ENCODE peak calls at places on chromosome 12, in nine cellular contexts. O is pancreas, P is epithelial cell of esophagus, A is prostate gland, J is esophagus squamous epithelium, D is tibial artery, N is body of pancreas, H is brain microvascular endothelial cell, Z is cardiac muscle cell. U is an unnamed sample.

GRCh38 chr12:32290411-32290810 is 108.9 kb upstream of the FGD4 start:
- DNase-seq in N (no peak), P (peak; percentile 72), D (no peak), Z (no peak), J (no peak), H (peak; percentile 31), O (no peak), A (no peak), U (peak; percentile 24)

GRCh38 chr12:80068173-80068572 is 31.2 kb upstream of the OTOGL start:
- DNase-seq in Z (no peak), D (no peak), A (no peak), P (no peak), H (no peak), J (no peak), N (no peak), O (no peak), U (no peak)

GRCh38 chr12:121610239-121611149 is 15.8 kb upstream of the ORAI1 start:
- DNase-seq in N (no peak), Z (no peak), P (no peak), H (no peak), A (no peak), D (no peak), O (no peak), J (no peak), U (no peak)

GRCh38 chr12:48788852-48789775 is at the start of gene ADCY6:
- DNase-seq in H (peak; percentile 57), N (peak; percentile 89), Z (peak; percentile 88), A (peak; percentile 74), O (peak; percentile 89), J (no peak), P (peak; percentile 72), D (peak; percentile 75), U (peak; percentile 79)

GRCh38 chr12:107684990-107685359 is 624 bp upstream of the PWP1 start:
- DNase-seq in Z (no peak), H (peak; percentile 23), O (no peak), D (no peak), N (peak; percentile 36), A (no peak), J (no peak), P (peak; percentile 30), U (peak; percentile 42)

GRCh38 chr12:43072431-43072830 is 479.6 kb downstream of the ADAMTS20 start:
- DNase-seq in Z (no peak), P (no peak), O (no peak), N (no peak), A (no peak), J (no peak), D (no peak), H (no peak), U (no peak)

GRCh38 chr12:96403870-96404269 is 3.6 kb upstream of the CDK17 start:
- DNase-seq in Z (no peak), D (no peak), A (no peak), H (no peak), J (no peak), O (no peak), N (no peak), P (no peak), U (no peak)

GRCh38 chr12:89157413-89157812 is 194.9 kb downstream of the DUSP6 start:
- DNase-seq in H (no peak), O (no peak), J (no peak), A (no peak), D (no peak), N (no peak), P (no peak), Z (no peak), U (no peak)

GRCh38 chr12:122944588-122944987 is 21.7 kb downstream of the ABCB9 start:
- DNase-seq in P (peak; percentile 33), H (no peak), N (peak; percentile 80), O (peak; percentile 47), J (no peak), Z (no peak), A (peak; percentile 67), D (no peak), U (peak; percentile 58)

GRCh38 chr12:130990034-130990433 is 36.3 kb downstream of the ADGRD1 start:
- DNase-seq in O (no peak), A (no peak), Z (no peak), J (no peak), D (no peak), H (no peak), N (no peak), P (no peak), U (no peak)

GRCh38 chr12:65308001-65308400 is 29.5 kb downstream of the MSRB3 start:
- DNase-seq in N (no peak), D (no peak), J (no peak), A (no peak), O (no peak), P (peak; percentile 5), Z (no peak), H (no peak), U (no peak)

GRCh38 chr12:1606021-1606622 is 11.7 kb upstream of the FBXL14 start:
- DNase-seq in Z (peak; percentile 81), O (peak; percentile 89), J (no peak), D (peak; percentile 92), A (peak; percentile 95), N (peak; percentile 91), H (peak; percentile 79), P (peak; percentile 96), U (peak; percentile 82)

GRCh38 chr12:89203144-89203543 is 149.2 kb downstream of the DUSP6 start:
- DNase-seq in N (no peak), Z (no peak), J (no peak), D (no peak), P (no peak), O (no peak), A (no peak), H (no peak), U (no peak)

DNA sequence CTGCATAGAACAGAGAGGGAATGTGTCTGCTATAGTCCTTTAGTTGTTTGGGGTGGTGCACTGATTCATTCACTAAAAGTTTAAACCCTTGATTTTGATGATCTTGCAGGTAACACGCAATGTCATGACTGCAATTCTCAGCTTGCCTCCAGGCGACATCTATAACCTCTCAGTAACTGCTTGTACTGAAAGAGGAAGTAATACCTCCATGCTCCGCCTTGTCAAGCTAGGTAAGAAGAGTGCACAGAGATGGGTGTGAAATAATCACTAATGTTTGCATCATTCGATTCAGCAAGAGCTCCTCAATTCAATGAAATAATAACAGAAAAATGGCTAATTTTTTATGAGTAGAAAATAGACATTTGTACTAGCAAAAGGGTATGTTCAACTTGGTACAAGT is 203.7 kb downstream of the PTPRO start:
- DNase-seq in N (no peak), J (no peak), P (peak; percentile 85), A (no peak), Z (no peak), O (no peak), D (no peak), H (no peak), U (no peak)
- TF ChIP-seq CTCF in N (no peak), J (no peak), P (peak; percentile 41), A (no peak), Z (no peak), O (no peak), D (no peak), H (no peak), U (no peak)

DNA sequence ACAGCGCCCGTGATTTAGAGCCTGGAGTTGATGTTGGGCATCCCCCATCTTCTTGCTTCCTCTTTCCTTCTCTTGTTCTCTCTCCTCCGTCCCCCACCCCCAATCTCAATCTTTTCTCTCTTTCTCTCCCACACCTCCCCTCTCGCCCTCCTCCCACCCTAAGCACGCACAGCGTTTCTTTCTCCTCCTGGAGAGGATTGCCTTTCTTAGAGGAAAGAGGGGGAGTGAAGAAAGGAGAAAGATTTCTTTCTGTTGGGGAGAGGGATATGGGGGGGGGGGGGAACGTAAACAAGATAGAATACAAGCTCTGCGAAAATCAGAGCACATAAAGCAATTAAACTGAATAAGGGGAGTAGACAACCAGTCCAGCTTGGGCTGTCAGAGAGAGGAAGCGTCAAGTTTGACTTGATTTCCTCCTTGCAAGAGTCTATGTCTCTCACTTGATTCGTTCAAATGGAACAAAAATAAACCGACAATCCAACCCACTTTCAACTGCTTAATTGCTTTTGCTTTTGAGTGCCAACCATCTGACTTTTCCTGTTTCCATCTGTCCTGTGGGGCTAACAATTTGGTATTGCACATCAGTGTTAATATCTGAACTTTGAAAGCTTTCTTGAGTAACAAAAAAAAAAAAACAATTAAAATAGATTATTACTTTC is 852 bp downstream of the SYT1 start:
- DNase-seq in N (no peak), P (no peak), O (no peak), Z (no peak), J (no peak), A (no peak), D (no peak), H (no peak), U (no peak)
- H3K4me3 ChIP-seq in N (no peak overlapping the region), P (peak overlapping the region; percentile 70), O (no peak overlapping the region), Z (no peak overlapping the region), J (no peak overlapping the region), A (peak overlapping the region; percentile 33), D (no peak overlapping the region), H (peak overlapping the region; percentile 85), U (peak overlapping the region; percentile 84)

DNA sequence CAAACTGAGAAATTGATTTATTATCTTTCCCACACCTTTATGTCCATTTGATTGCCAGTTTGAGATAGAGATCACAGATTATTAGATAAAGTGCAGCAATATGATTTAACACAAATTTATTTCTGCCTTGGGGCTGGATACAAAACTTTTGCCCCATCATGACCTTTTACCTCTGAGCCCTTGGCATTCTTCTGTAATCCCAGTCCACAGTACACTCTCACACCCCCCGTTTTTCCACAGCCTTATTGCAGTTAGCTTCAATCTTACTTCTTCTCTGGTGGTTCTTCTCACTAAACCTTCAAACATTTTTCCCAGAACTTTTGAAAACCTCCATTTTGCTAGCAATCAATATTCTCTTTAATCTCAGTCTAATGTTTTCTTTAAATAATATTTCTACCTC is 186.9 kb upstream of the PDE3A start:
- DNase-seq in H (no peak), D (no peak), Z (no peak), A (no peak), P (no peak), N (no peak), J (no peak), O (no peak), U (no peak)
- TF ChIP-seq CTCF in H (no peak), D (no peak), Z (no peak), A (no peak), P (no peak), N (no peak), J (no peak), O (no peak), U (no peak)

GRCh38 chr12:11701398-11701797 is 51.9 kb downstream of the ETV6 start:
- DNase-seq in Z (no peak), N (no peak), O (no peak), J (no peak), D (no peak), P (no peak), A (no peak), H (no peak), U (no peak)

GRCh38 chr12:11697670-11698387 is 48.4 kb downstream of the ETV6 start:
- DNase-seq in N (no peak), P (peak; percentile 77), Z (no peak), D (peak; percentile 44), J (no peak), O (no peak), H (peak; percentile 65), A (no peak), U (peak; percentile 50)

GRCh38 chr12:11695321-11695720 is 45.8 kb downstream of the ETV6 start:
- DNase-seq in N (peak; percentile 84), O (peak; percentile 60), A (no peak), H (no peak), D (peak; percentile 67), P (peak; percentile 66), J (no peak), Z (no peak), U (peak; percentile 54)

GRCh38 chr12:11696084-11696483 is 46.6 kb downstream of the ETV6 start:
- DNase-seq in A (no peak), H (no peak), J (no peak), P (no peak), O (no peak), N (peak; percentile 59), Z (no peak), D (no peak), U (no peak)

GRCh38 chr12:11698729-11699128 is 49.3 kb downstream of the ETV6 start:
- DNase-seq in Z (no peak), N (no peak), A (no peak), J (no peak), O (no peak), D (no peak), P (no peak), H (no peak), U (no peak)
- H3K4me3 ChIP-seq in Z (no peak overlapping the region), N (no peak overlapping the region), A (no peak overlapping the region), J (no peak overlapping the region), O (no peak overlapping the region), D (no peak overlapping the region), P (no peak overlapping the region), H (no peak overlapping the region), U (no peak overlapping the region)